ENCODE peak calls at places on chromosomes 16 and 17, in nine cellular contexts. F is ELF-1, A is ecto neural progenitor cell, V is EL, O is GM04504, G is body of pancreas, D is tibial nerve, X is AG09309, M is GM23338. B is an unnamed sample.

GRCh38 chr16:84810518-84811273 is 9.1 kb upstream of the CRISPLD2 start:
- DNase-seq in X (peak), M (no peak), D (peak), F (no peak), V (no peak), O (peak), A (no peak), G (no peak), B (peak)

GRCh38 chr17:62125307-62125706 is 60.2 kb upstream of the MED13 start:
- DNase-seq in X (no peak), O (no peak), D (no peak), V (no peak), F (no peak), A (no peak), M (no peak), G (no peak), B (no peak)

GRCh38 chr17:18916816-18917496 is 35.0 kb upstream of the SLC5A10 start:
- DNase-seq in A (no peak), D (no peak), O (peak), M (no peak), V (peak), X (peak), G (no peak), F (no peak), B (no peak)

GRCh38 chr16:71917900-71918299 is 22.6 kb downstream of the IST1 start:
- DNase-seq in G (no peak), D (no peak), V (peak), F (no peak), X (no peak), O (peak), M (no peak), A (no peak), B (no peak)

GRCh38 chr17:72644481-72644880 is 448.0 kb downstream of the SLC39A11 start:
- DNase-seq in G (no peak), X (no peak), F (no peak), M (no peak), D (no peak), O (no peak), V (no peak), A (no peak), B (no peak)

GRCh38 chr17:53818894-53819293 is 3.8 kb upstream of the KIF2B start:
- DNase-seq in M (no peak), D (no peak), G (no peak), X (no peak), F (no peak), A (no peak), O (no peak), V (no peak), B (no peak)

GRCh38 chr17:15233022-15233805 is 31.9 kb downstream of the PMP22 start:
- DNase-seq in V (peak), D (no peak), M (peak), F (peak), G (no peak), O (peak), X (no peak), A (no peak), B (no peak)

GRCh38 chr17:40499551-40500189 is 1.8 kb downstream of the TNS4 start:
- DNase-seq in O (no peak), F (peak), A (peak), X (no peak), V (peak), M (peak), G (peak), D (peak), B (no peak)

GRCh38 chr17:76196675-76197074 is 43.6 kb downstream of the RNF157 start:
- DNase-seq in A (no peak), O (no peak), D (peak), V (no peak), G (peak), F (no peak), M (no peak), X (no peak), B (no peak)

GRCh38 chr17:3947318-3947810 is 16.9 kb downstream of the ATP2A3 start:
- DNase-seq in F (no peak), D (no peak), O (no peak), X (no peak), M (no peak), G (no peak), V (no peak), A (no peak), B (no peak)

GRCh38 chr17:1961187-1961586 is 63.9 kb downstream of the RTN4RL1 start:
- DNase-seq in G (no peak), V (no peak), F (peak), A (no peak), O (no peak), X (no peak), M (peak), D (no peak), B (no peak)

GRCh38 chr17:8856869-8857575 is 10.5 kb downstream of the PIK3R6 start:
- DNase-seq in D (no peak), M (no peak), O (no peak), F (no peak), A (peak), G (no peak), X (no peak), V (no peak), B (peak)

GRCh38 chr17:10172241-10172741 is 26.1 kb downstream of the GAS7 start:
- DNase-seq in F (peak), O (no peak), D (no peak), M (no peak), X (no peak), A (no peak), V (peak), G (no peak), B (no peak)